ENCODE peak calls at places on chromosomes 6 and 20, in seven cellular contexts. F, P, G, T, O, V and H are unnamed samples.
A peak's percentile ranks its signal among the peaks of the same experiment; 100 is the strongest.

GRCh38 chr6:67497749-67498148 is 1137.3 kb upstream of the ADGRB3 start:
- DNase-seq in F (no peak), P (no peak), G (no peak), T (no peak), O (no peak), V (no peak), H (no peak)

GRCh38 chr6:139594333-139594965 is 220.0 kb upstream of the CITED2 start:
- DNase-seq in F (no peak), P (no peak), G (no peak), T (no peak), O (no peak), V (no peak), H (no peak)

GRCh38 chr20:45300961-45301360 is 5.7 kb upstream of the RBPJL start:
- DNase-seq in F (no peak), P (no peak), G (peak; percentile 19), T (no peak), O (no peak), V (no peak), H (no peak)

GRCh38 chr6:148987982-148988381 is 241.2 kb downstream of the UST start:
- DNase-seq in F (no peak), P (no peak), G (no peak), T (no peak), O (no peak), V (no peak), H (no peak)

GRCh38 chr6:111870054-111870750 is 3.0 kb downstream of the FYN start:
- DNase-seq in F (peak; percentile 47), P (no peak), G (no peak), T (no peak), O (no peak), V (no peak), H (no peak)

GRCh38 chr20:5024103-5024502 is 22.8 kb upstream of the SLC23A2 start:
- DNase-seq in F (no peak), P (no peak), G (peak; percentile 12), T (no peak), O (no peak), V (no peak), H (no peak)

GRCh38 chr6:16711551-16712249 is 49.6 kb downstream of the ATXN1 start:
- DNase-seq in F (no peak), P (peak; percentile 36), G (no peak), T (no peak), O (no peak), V (no peak), H (peak; percentile 56)

GRCh38 chr6:27861276-27861840 is 50.8 kb downstream of the OR2B2 start:
- DNase-seq in F (no peak), P (no peak), G (no peak), T (no peak), O (no peak), V (no peak), H (no peak)

GRCh38 chr6:168388641-168389633 is 52.0 kb upstream of the SMOC2 start:
- DNase-seq in F (no peak), P (no peak), G (no peak), T (peak; percentile 47), O (peak; percentile 65), V (no peak), H (no peak)

GRCh38 chr20:61426361-61426760 is 174.3 kb downstream of the CDH4 start:
- DNase-seq in F (no peak), P (no peak), G (no peak), T (no peak), O (no peak), V (no peak), H (no peak)

GRCh38 chr6:134111062-134111677 is 58.7 kb upstream of the SLC2A12 start:
- DNase-seq in F (peak; percentile 53), P (peak; percentile 7), G (peak; percentile 68), T (no peak), O (no peak), V (no peak), H (peak; percentile 19)

GRCh38 chr6:89369009-89369408 is 16.5 kb upstream of the UBE2J1 start:
- DNase-seq in F (no peak), P (no peak), G (peak; percentile 46), T (peak; percentile 84), O (peak; percentile 52), V (peak; percentile 26), H (no peak)

GRCh38 chr20:56111951-56112730 is 106.8 kb upstream of the CBLN4 start:
- DNase-seq in F (no peak), P (no peak), G (no peak), T (no peak), O (no peak), V (no peak), H (no peak)

GRCh38 chr20:56117350-56117749 is 112.0 kb upstream of the CBLN4 start:
- DNase-seq in F (no peak), P (no peak), G (no peak), T (no peak), O (no peak), V (no peak), H (no peak)
- H3K9me3 ChIP-seq in F (no peaks in the 10 kb centered on the region), P (no peaks in the 10 kb centered on the region), G (peaks cover 12% of the 10 kb centered on the region), T (no peaks in the 10 kb centered on the region), O (no peaks in the 10 kb centered on the region), V (no peaks in the 10 kb centered on the region), H (no peaks in the 10 kb centered on the region)

GRCh38 chr6:339480-339879 is 47.2 kb downstream of the DUSP22 start:
- DNase-seq in F (no peak), P (no peak), G (no peak), T (no peak), O (no peak), V (no peak), H (no peak)
- H3K9me3 ChIP-seq in F (no peaks in the 10 kb centered on the region), P (no peaks in the 10 kb centered on the region), G (peaks cover 2% of the 10 kb centered on the region), T (no peaks in the 10 kb centered on the region), O (no peaks in the 10 kb centered on the region), V (no peaks in the 10 kb centered on the region), H (no peaks in the 10 kb centered on the region)

DNA sequence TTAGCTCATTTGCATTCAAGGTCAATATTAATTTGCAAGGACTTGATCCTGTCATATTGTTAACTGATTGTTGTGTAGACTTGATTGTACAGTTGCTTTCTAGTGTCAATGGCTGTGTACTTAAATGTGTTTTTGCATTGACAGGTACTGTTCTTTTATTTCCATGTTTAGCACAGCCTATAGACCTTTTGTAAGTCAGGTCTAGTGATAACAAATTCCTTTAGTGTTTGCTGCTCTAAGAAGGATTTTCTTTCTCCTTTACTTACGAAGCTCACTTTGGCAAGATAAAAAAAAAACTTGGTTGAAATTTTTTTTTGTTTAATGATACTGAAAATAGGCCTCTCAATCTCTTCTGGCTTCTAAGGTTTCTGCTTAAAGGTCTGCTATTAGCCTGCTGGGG is 942.3 kb downstream of the QKI start:
- DNase-seq in F (no peak), P (no peak), G (no peak), T (no peak), O (no peak), V (no peak), H (no peak)
- H3K9me3 ChIP-seq in F (no peaks in the 10 kb centered on the region), P (no peaks in the 10 kb centered on the region), G (peaks cover 7% of the 10 kb centered on the region), T (no peaks in the 10 kb centered on the region), O (no peaks in the 10 kb centered on the region), V (peaks cover 16% of the 10 kb centered on the region), H (no peaks in the 10 kb centered on the region)

DNA sequence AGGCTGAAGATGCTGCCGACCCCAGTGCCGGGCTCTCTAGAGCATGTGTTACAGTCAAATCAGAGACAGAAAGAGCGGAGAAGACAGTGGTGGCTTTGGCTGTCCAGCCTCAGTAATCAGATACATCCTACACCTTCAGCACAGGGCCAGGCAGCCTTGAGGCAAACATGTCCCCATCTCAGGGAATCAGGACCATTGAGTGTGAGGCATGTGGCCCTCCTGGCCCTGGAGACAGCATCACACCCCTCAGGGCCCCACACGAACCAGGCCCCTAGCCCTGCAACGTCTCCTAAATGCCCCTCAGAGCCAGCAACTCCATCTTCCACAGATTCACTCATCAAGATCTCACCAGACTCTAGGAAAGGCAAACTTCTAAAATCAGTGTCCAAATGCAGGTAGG is 24.5 kb downstream of the PXDC1 start:
- DNase-seq in F (no peak), P (no peak), G (no peak), T (peak; percentile 27), O (no peak), V (no peak), H (no peak)
- H3K9me3 ChIP-seq in F (no peaks in the 10 kb centered on the region), P (no peaks in the 10 kb centered on the region), G (no peaks in the 10 kb centered on the region), T (no peaks in the 10 kb centered on the region), O (no peaks in the 10 kb centered on the region), V (no peaks in the 10 kb centered on the region), H (no peaks in the 10 kb centered on the region)

GRCh38 chr20:49279677-49280462 is 2.0 kb upstream of the ZNFX1 start:
- DNase-seq in F (no peak), P (no peak), G (no peak), T (no peak), O (no peak), V (no peak), H (no peak)
- H3K9me3 ChIP-seq in F (peaks cover 53% of the 10 kb centered on the region), P (peaks cover 53% of the 10 kb centered on the region), G (peaks cover 12% of the 10 kb centered on the region), T (no peaks in the 10 kb centered on the region), O (no peaks in the 10 kb centered on the region), V (peaks cover 5% of the 10 kb centered on the region), H (peaks cover 51% of the 10 kb centered on the region)

DNA sequence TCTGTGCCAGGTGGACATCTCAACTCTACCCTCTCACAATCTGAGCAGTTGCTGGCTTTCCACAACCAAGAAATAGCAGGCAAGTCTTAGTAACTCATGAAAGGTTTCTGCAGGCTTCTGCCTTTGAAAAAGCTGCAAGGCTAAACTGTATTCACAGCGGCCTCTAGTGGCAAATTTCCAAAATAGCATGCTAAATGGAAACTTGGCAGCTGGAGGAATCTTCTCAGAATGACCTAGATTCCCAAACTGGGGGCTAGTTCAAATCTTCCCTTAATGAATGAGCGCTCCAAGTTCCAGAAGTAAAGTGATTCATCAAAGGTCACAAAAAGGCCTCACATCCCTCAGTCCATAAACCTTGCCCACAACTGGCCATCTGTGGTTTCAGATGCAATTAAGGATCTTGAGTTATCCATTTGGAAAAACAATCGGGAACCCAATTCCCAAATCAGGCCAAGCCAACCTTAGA is 11.9 kb upstream of the CPNE5 start:
- DNase-seq in F (peak; percentile 42), P (peak; percentile 19), G (peak; percentile 72), T (peak; percentile 68), O (no peak), V (peak; percentile 72), H (no peak)
- H3K9me3 ChIP-seq in F (peaks cover 18% of the 10 kb centered on the region), P (peaks cover 12% of the 10 kb centered on the region), G (peaks cover 3% of the 10 kb centered on the region), T (no peaks in the 10 kb centered on the region), O (no peaks in the 10 kb centered on the region), V (no peaks in the 10 kb centered on the region), H (peaks cover 4% of the 10 kb centered on the region)

GRCh38 chr6:76481101-76481500 is 408.6 kb upstream of the IMPG1 start:
- DNase-seq in F (no peak), P (no peak), G (no peak), T (no peak), O (no peak), V (no peak), H (no peak)
- H3K9me3 ChIP-seq in F (peaks cover 15% of the 10 kb centered on the region), P (peaks cover 19% of the 10 kb centered on the region), G (peaks cover 15% of the 10 kb centered on the region), T (peaks cover 5% of the 10 kb centered on the region), O (peaks cover 4% of the 10 kb centered on the region), V (peaks cover 8% of the 10 kb centered on the region), H (no peaks in the 10 kb centered on the region)

GRCh38 chr6:25953733-25954132 is 8.9 kb upstream of the TRIM38 start:
- DNase-seq in F (no peak), P (no peak), G (no peak), T (no peak), O (no peak), V (no peak), H (no peak)
- H3K9me3 ChIP-seq in F (no peaks in the 10 kb centered on the region), P (no peaks in the 10 kb centered on the region), G (no peaks in the 10 kb centered on the region), T (no peaks in the 10 kb centered on the region), O (no peaks in the 10 kb centered on the region), V (no peaks in the 10 kb centered on the region), H (no peaks in the 10 kb centered on the region)